ENCODE peak calls at places on chromosomes 13 and 19, in ten cellular contexts. I is breast epithelium, E is thoracic aorta, D is foreskin fibroblast, S is PC-3, Y is esophagus squamous epithelium, N is cardiac fibroblast, O is heart right ventricle, J is tibial artery, F is tibial nerve. L is an unnamed sample.

GRCh38 chr19:10797541-10798256 is 38.3 kb downstream of the TMED1 start:
- DNase-seq in I (no peak), E (no peak), D (peak; percentile 22), S (no peak), Y (no peak), N (peak; percentile 42), O (no peak), J (no peak), F (no peak), L (peak; percentile 82)

GRCh38 chr13:39892731-39893293 is 237.3 kb downstream of the COG6 start:
- DNase-seq in I (no peak), E (no peak), D (peak; percentile 41), S (no peak), Y (no peak), N (peak; percentile 96), O (peak; percentile 21), J (peak; percentile 32), F (no peak), L (no peak)

GRCh38 chr19:21328402-21328801 is 808 bp downstream of the ZNF708 start:
- DNase-seq in I (no peak), E (no peak), D (peak; percentile 7), S (no peak), Y (no peak), N (no peak), O (no peak), J (no peak), F (no peak), L (peak; percentile 6)

GRCh38 chr19:28466107-28467045 is 746.6 kb downstream of the UQCRFS1 start:
- DNase-seq in I (no peak), E (no peak), D (peak; percentile 63), S (peak; percentile 19), Y (no peak), N (peak; percentile 60), O (peak; percentile 45), J (peak; percentile 59), F (peak; percentile 26), L (peak; percentile 58)

GRCh38 chr13:43640476-43640875 is 146.3 kb downstream of the ENOX1 start:
- DNase-seq in I (no peak), E (no peak), D (no peak), S (no peak), Y (no peak), N (no peak), O (no peak), J (no peak), F (no peak), L (no peak)

GRCh38 chr13:43411741-43412140 is 375.0 kb downstream of the ENOX1 start:
- DNase-seq in I (no peak), E (no peak), D (no peak), S (no peak), Y (no peak), N (no peak), O (peak; percentile 44), J (no peak), F (no peak), L (no peak)

GRCh38 chr19:10780368-10780767 is 55.6 kb downstream of the TMED1 start:
- DNase-seq in I (no peak), E (no peak), D (peak; percentile 37), S (no peak), Y (peak; percentile 24), N (peak; percentile 96), O (no peak), J (peak; percentile 75), F (no peak), L (no peak)

GRCh38 chr13:73828811-73829210 is 305.4 kb downstream of the KLF12 start:
- DNase-seq in I (no peak), E (no peak), D (no peak), S (no peak), Y (no peak), N (no peak), O (no peak), J (no peak), F (no peak), L (no peak)

GRCh38 chr19:52397310-52398090 is at the start of gene ZNF528:
- DNase-seq in I (peak; percentile 96), E (peak; percentile 88), D (peak; percentile 98), S (peak; percentile 83), Y (peak; percentile 76), N (peak; percentile 97), O (peak; percentile 98), J (peak; percentile 96), F (peak; percentile 93), L (peak; percentile 94)

GRCh38 chr13:94822356-94822755 is 110.0 kb upstream of the SOX21 start:
- DNase-seq in I (no peak), E (no peak), D (no peak), S (no peak), Y (no peak), N (no peak), O (no peak), J (no peak), F (no peak), L (no peak)

GRCh38 chr19:15118248-15118647 is 11.0 kb downstream of the SYDE1 start:
- DNase-seq in I (no peak), E (no peak), D (no peak), S (no peak), Y (no peak), N (no peak), O (no peak), J (no peak), F (no peak), L (no peak)

GRCh38 chr19:50480281-50481111 is 3.8 kb upstream of the GARIN5A start:
- DNase-seq in I (no peak), E (no peak), D (no peak), S (no peak), Y (no peak), N (no peak), O (no peak), J (no peak), F (no peak), L (no peak)

GRCh38 chr19:50479761-50480251 is 3.2 kb upstream of the GARIN5A start:
- DNase-seq in I (no peak), E (no peak), D (no peak), S (no peak), Y (no peak), N (no peak), O (no peak), J (no peak), F (no peak), L (no peak)

GRCh38 chr19:50476943-50477264 is 256 bp upstream of the GARIN5A start:
- DNase-seq in I (no peak), E (no peak), D (no peak), S (no peak), Y (no peak), N (no peak), O (no peak), J (no peak), F (no peak), L (no peak)

GRCh38 chr19:50477751-50478515 is 1.3 kb upstream of the GARIN5A start:
- DNase-seq in I (no peak), E (no peak), D (no peak), S (no peak), Y (no peak), N (no peak), O (no peak), J (no peak), F (no peak), L (no peak)

GRCh38 chr19:50478901-50479715 is 2.5 kb upstream of the GARIN5A start:
- DNase-seq in I (no peak), E (no peak), D (peak; percentile 56), S (peak; percentile 38), Y (no peak), N (peak; percentile 61), O (no peak), J (no peak), F (no peak), L (no peak)
- TF ChIP-seq CTCF in I (no peak), E (peak; percentile 14), D (peak; percentile 67), S (peak; percentile 80), Y (no peak), N (peak; percentile 83), O (peak; percentile 46), J (no peak), F (peak; percentile 12), L (no peak)

DNA sequence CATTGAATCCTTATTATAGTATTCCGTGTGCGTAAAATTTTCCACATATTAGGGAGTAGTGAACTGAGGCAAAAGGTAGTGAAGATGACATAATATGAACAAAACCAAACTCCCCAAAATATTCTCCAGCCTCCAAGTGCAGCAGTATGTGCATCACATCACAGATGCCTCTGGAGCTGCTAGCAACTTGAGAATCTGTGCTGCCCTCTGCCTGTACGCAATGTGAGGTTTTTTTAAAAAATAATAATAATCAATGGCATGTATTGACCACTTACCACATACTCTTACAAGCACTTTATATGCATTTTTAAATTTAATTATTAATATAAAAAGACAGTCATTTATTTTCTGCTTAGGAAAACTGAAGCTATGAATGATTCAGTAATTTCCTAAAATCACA is 583.0 kb upstream of the SPRY2 start:
- DNase-seq in I (no peak), E (no peak), D (peak; percentile 51), S (no peak), Y (no peak), N (peak; percentile 31), O (no peak), J (no peak), F (no peak), L (no peak)
- TF ChIP-seq CTCF in I (no peak), E (no peak), D (no peak), S (peak; percentile 27), Y (no peak), N (no peak), O (peak; percentile 20), J (no peak), F (peak; percentile 38), L (no peak)

GRCh38 chr19:1058112-1058511 is 8.9 kb upstream of the ARHGAP45 start:
- DNase-seq in I (no peak), E (no peak), D (no peak), S (no peak), Y (no peak), N (no peak), O (no peak), J (no peak), F (no peak), L (no peak)

GRCh38 chr19:1054102-1055027 is 12.6 kb upstream of the ARHGAP45 start:
- DNase-seq in I (no peak), E (no peak), D (no peak), S (no peak), Y (no peak), N (no peak), O (no peak), J (no peak), F (no peak), L (no peak)

GRCh38 chr19:1055886-1056620 is 10.9 kb upstream of the ARHGAP45 start:
- DNase-seq in I (no peak), E (no peak), D (no peak), S (no peak), Y (no peak), N (no peak), O (no peak), J (no peak), F (no peak), L (no peak)

GRCh38 chr19:1055028-1055425 is 11.9 kb upstream of the ARHGAP45 start:
- DNase-seq in I (no peak), E (no peak), D (no peak), S (no peak), Y (no peak), N (no peak), O (no peak), J (no peak), F (no peak), L (no peak)

GRCh38 chr19:1057185-1057857 is 9.6 kb upstream of the ARHGAP45 start:
- DNase-seq in I (no peak), E (no peak), D (peak; percentile 64), S (peak; percentile 19), Y (no peak), N (peak; percentile 73), O (no peak), J (no peak), F (no peak), L (no peak)
- TF ChIP-seq CTCF in I (no peak), E (no peak), D (no peak), S (peak; percentile 22), Y (peak; percentile 12), N (no peak), O (no peak), J (no peak), F (no peak), L (peak; percentile 41)

GRCh38 chr13:111947026-111947810 is 119.7 kb upstream of the SOX1 start:
- DNase-seq in I (no peak), E (no peak), D (no peak), S (no peak), Y (no peak), N (no peak), O (no peak), J (no peak), F (no peak), L (no peak)
- TF ChIP-seq CTCF in I (no peak), E (no peak), D (no peak), S (no peak), Y (no peak), N (no peak), O (no peak), J (no peak), F (no peak), L (no peak)